ENCODE peak calls at places on chromosomes 2 and 18, in nine cellular contexts. V, Q, T, E, N, I, K, W and U are unnamed samples.

GRCh38 chr2:55112229-55113016 is 62.2 kb upstream of the RTN4 start:
- DNase-seq in K (no peak), I (no peak), V (no peak), T (peak), Q (no peak), E (no peak), N (no peak), W (peak), U (peak)

GRCh38 chr2:223957092-223957851 is at the start of gene MRPL44:
- DNase-seq in Q (peak), N (peak), I (peak), V (peak), W (peak), K (peak), E (peak), T (peak), U (peak)

GRCh38 chr2:201904529-201905420 is 98.4 kb downstream of the CDK15 start:
- DNase-seq in W (peak), Q (no peak), N (no peak), T (no peak), K (no peak), V (no peak), I (no peak), E (no peak), U (no peak)

GRCh38 chr18:44452346-44452745 is 228.3 kb upstream of the SETBP1 start:
- DNase-seq in E (no peak), W (peak), T (no peak), V (no peak), I (no peak), N (no peak), Q (no peak), K (no peak), U (no peak)

GRCh38 chr2:227404575-227404974 is 16.8 kb upstream of the SCYGR1 start:
- DNase-seq in K (no peak), W (no peak), N (no peak), V (no peak), I (no peak), T (no peak), Q (no peak), E (no peak), U (no peak)

GRCh38 chr2:225472161-225472560 is 72.7 kb downstream of the NYAP2 start:
- DNase-seq in I (no peak), V (no peak), K (no peak), N (no peak), W (no peak), Q (no peak), E (no peak), T (no peak), U (no peak)

GRCh38 chr18:8623549-8624106 is 14.4 kb downstream of the RAB12 start:
- DNase-seq in T (no peak), E (no peak), Q (no peak), N (no peak), K (peak), V (no peak), I (no peak), W (no peak), U (peak)

GRCh38 chr18:54671291-54671881 is 80.3 kb downstream of the DYNAP start:
- DNase-seq in T (peak), I (no peak), E (no peak), V (no peak), Q (no peak), W (peak), K (peak), N (no peak), U (no peak)

GRCh38 chr2:26560892-26561291 is 80.3 kb downstream of the CIB4 start:
- DNase-seq in K (no peak), E (no peak), I (no peak), N (no peak), W (no peak), T (no peak), Q (no peak), V (no peak), U (no peak)

GRCh38 chr2:27320958-27321543 is 1.8 kb downstream of the MPV17 start:
- DNase-seq in I (peak), K (no peak), N (no peak), W (peak), V (no peak), T (no peak), Q (peak), E (peak), U (peak)

GRCh38 chr2:44748-45341 is 1.5 kb downstream of the FAM110C start:
- DNase-seq in I (no peak), W (no peak), V (no peak), T (no peak), E (no peak), N (no peak), Q (no peak), K (no peak), U (no peak)

GRCh38 chr2:23497063-23497462 is 112.1 kb downstream of the KLHL29 start:
- DNase-seq in T (no peak), E (no peak), K (no peak), I (no peak), Q (no peak), N (no peak), V (no peak), W (peak), U (no peak)

GRCh38 chr2:77521931-77522470 is at the start of gene LRRTM4:
- DNase-seq in W (no peak), V (no peak), I (peak), T (peak), Q (peak), K (peak), E (no peak), N (no peak), U (no peak)

GRCh38 chr2:65937379-65938160 is 497.4 kb upstream of the MEIS1 start:
- DNase-seq in I (no peak), W (peak), K (no peak), N (no peak), E (no peak), V (no peak), Q (no peak), T (no peak), U (no peak)

GRCh38 chr2:147049888-147050446 is 794.9 kb upstream of the ACVR2A start:
- DNase-seq in V (no peak), W (no peak), T (no peak), E (no peak), I (no peak), K (no peak), N (no peak), Q (no peak), U (no peak)

GRCh38 chr2:190359896-190360376 is 16.5 kb downstream of the INPP1 start:
- DNase-seq in E (no peak), N (no peak), Q (no peak), W (peak), K (no peak), I (no peak), V (peak), T (peak), U (peak)

GRCh38 chr2:90069290-90069894 is 1377.9 kb downstream of the RPIA start:
- DNase-seq in I (no peak), T (no peak), N (no peak), W (peak), Q (peak), K (no peak), E (no peak), V (no peak), U (no peak)

GRCh38 chr18:79769698-79770500 is 27.8 kb upstream of the KCNG2 start:
- DNase-seq in Q (no peak), E (no peak), T (no peak), N (no peak), I (no peak), W (no peak), V (no peak), K (no peak), U (no peak)

GRCh38 chr2:190763901-190764514 is 115.1 kb downstream of the NAB1 start:
- DNase-seq in K (no peak), E (no peak), I (no peak), Q (no peak), V (no peak), W (no peak), T (no peak), N (no peak), U (no peak)